ENCODE peak calls at places on chromosomes 11 and 22, in six cellular contexts. O, K, Q, R, W and T are unnamed samples.

GRCh38 chr22:24410110-24410856 is 17.1 kb upstream of the ADORA2A start:
- DNase-seq in W (no peak), O (no peak), R (no peak), Q (no peak), K (no peak), T (no peak)

GRCh38 chr22:35154937-35155387 is 89.0 kb downstream of the ISX start:
- DNase-seq in W (peak; percentile 53), O (peak; percentile 68), Q (peak; percentile 76), R (peak; percentile 2), K (peak; percentile 64), T (peak; percentile 44)

GRCh38 chr11:19602406-19602805 is 110.2 kb upstream of the NAV2 start:
- DNase-seq in R (no peak), Q (no peak), W (no peak), K (no peak), O (no peak), T (no peak)

GRCh38 chr11:29432719-29433325 is 584.0 kb downstream of the KCNA4 start:
- DNase-seq in Q (peak; percentile 1), O (peak; percentile 49), R (no peak), K (no peak), W (no peak), T (peak; percentile 7)

GRCh38 chr11:128061321-128061871 is 526.0 kb downstream of the ETS1 start:
- DNase-seq in R (peak; percentile 19), O (no peak), W (no peak), K (no peak), Q (no peak), T (peak; percentile 69)

GRCh38 chr22:24099661-24100060 is 81.6 kb upstream of the SUSD2 start:
- DNase-seq in K (peak; percentile 39), Q (no peak), R (no peak), O (no peak), W (no peak), T (no peak)

GRCh38 chr11:117822031-117822521 is 2.5 kb downstream of the FXYD2 start:
- DNase-seq in Q (no peak), K (peak; percentile 65), R (no peak), O (peak; percentile 67), W (peak; percentile 49), T (no peak)

GRCh38 chr11:50174189-50174588 is 141.5 kb downstream of the OR4C45 start:
- DNase-seq in W (no peak), Q (no peak), O (peak; percentile 47), R (no peak), K (no peak), T (peak; percentile 30)

GRCh38 chr11:9120659-9121350 is 29.4 kb upstream of the SCUBE2 start:
- DNase-seq in K (no peak), W (no peak), R (no peak), O (peak; percentile 51), Q (no peak), T (no peak)

GRCh38 chr11:44380009-44380313 is 70.0 kb upstream of the ALX4 start:
- DNase-seq in R (no peak), W (no peak), O (no peak), Q (peak; percentile 20), K (peak; percentile 32), T (no peak)

GRCh38 chr22:44046485-44047141 is 22.5 kb downstream of the PARVB start:
- DNase-seq in R (no peak), K (no peak), W (no peak), Q (no peak), O (no peak), T (no peak)

GRCh38 chr22:32951807-32952153 is 106.4 kb downstream of the SYN3 start:
- DNase-seq in Q (no peak), W (no peak), K (no peak), R (no peak), O (no peak), T (no peak)

GRCh38 chr11:2828585-2829330 is 56.8 kb downstream of the CDKN1C start:
- DNase-seq in O (no peak), Q (no peak), R (no peak), W (no peak), K (no peak), T (no peak)

GRCh38 chr22:46366801-46367706 is 31.5 kb downstream of the TRMU start:
- DNase-seq in O (peak; percentile 58), W (peak; percentile 59), K (no peak), Q (no peak), R (no peak), T (no peak)

GRCh38 chr11:65432133-65432650 is 9.6 kb downstream of the NEAT1 start:
- DNase-seq in R (no peak), Q (no peak), O (no peak), K (no peak), W (no peak), T (peak; percentile 53)

GRCh38 chr11:1197886-1198765 is 24.7 kb upstream of the MUC5B start:
- DNase-seq in O (no peak), R (no peak), K (peak; percentile 51), W (peak; percentile 6), Q (no peak), T (no peak)

GRCh38 chr22:33927752-33928151 is 7.5 kb upstream of the LARGE1 start:
- DNase-seq in R (no peak), K (no peak), Q (no peak), O (no peak), W (no peak), T (no peak)

GRCh38 chr11:95378106-95378505 is 147.1 kb upstream of the SESN3 start:
- DNase-seq in O (no peak), R (no peak), Q (no peak), W (no peak), K (no peak), T (no peak)